ENCODE peak calls at places on chromosomes 12 and 14, in five cellular contexts. C is HCT116; J is CD4-positive, alpha-beta T cell; E is A549; V is OCI-LY7. X is an unnamed sample.

GRCh38 chr14:83007641-83008237 is 1474.1 kb upstream of the SEL1L start:
- DNase-seq in C (no peak), J (no peak), E (no peak), V (no peak), X (no peak)

GRCh38 chr12:124230789-124231188 is 64.1 kb upstream of the RFLNA start:
- DNase-seq in C (no peak), J (no peak), E (no peak), V (no peak), X (no peak)

GRCh38 chr14:94097091-94097490 is 13.4 kb upstream of the IFI27 start:
- DNase-seq in C (no peak), J (no peak), E (no peak), V (no peak), X (no peak)

GRCh38 chr12:49442915-49443314 is 75.7 kb downstream of the SPATS2 start:
- DNase-seq in C (no peak), J (no peak), E (no peak), V (no peak), X (no peak)

GRCh38 chr12:31494455-31494854 is 96.5 kb downstream of the DENND5B start:
- DNase-seq in C (no peak), J (no peak), E (no peak), V (no peak), X (no peak)

GRCh38 chr12:5333096-5333495 is 98.8 kb upstream of the NTF3 start:
- DNase-seq in C (no peak), J (no peak), E (no peak), V (no peak), X (no peak)

GRCh38 chr12:6540181-6540877 is 6.0 kb downstream of the GAPDH start:
- DNase-seq in C (peak), J (peak), E (peak), V (peak), X (peak)

GRCh38 chr12:6330192-6330591 is 11.7 kb downstream of the TNFRSF1A start:
- DNase-seq in C (no peak), J (no peak), E (no peak), V (peak), X (no peak)

GRCh38 chr12:8905546-8905945 is 8.8 kb upstream of the PHC1 start:
- DNase-seq in C (no peak), J (no peak), E (no peak), V (no peak), X (no peak)

GRCh38 chr14:59836116-59836515 is 34.5 kb downstream of the RTN1 start:
- DNase-seq in C (no peak), J (no peak), E (no peak), V (no peak), X (no peak)

GRCh38 chr12:66279127-66279712 is 23.1 kb upstream of the HELB start:
- DNase-seq in C (peak), J (peak), E (peak), V (no peak), X (peak)

GRCh38 chr14:26204954-26205479 is 392.8 kb downstream of the NOVA1 start:
- DNase-seq in C (no peak), J (no peak), E (no peak), V (no peak), X (no peak)

GRCh38 chr14:104435147-104436046 is 144.2 kb upstream of the C14orf180 start:
- DNase-seq in C (no peak), J (no peak), E (no peak), V (no peak), X (no peak)

GRCh38 chr12:113114447-113115178 is 20.9 kb downstream of the RASAL1 start:
- DNase-seq in C (no peak), J (no peak), E (no peak), V (no peak), X (no peak)

GRCh38 chr12:132514838-132515237 is 24.9 kb downstream of the FBRSL1 start:
- DNase-seq in C (no peak), J (no peak), E (no peak), V (no peak), X (no peak)

GRCh38 chr14:67187210-67187609 is 2.0 kb upstream of the GARIN2 start:
- DNase-seq in C (peak), J (no peak), E (peak), V (no peak), X (peak)

GRCh38 chr12:5088586-5089264 is 45.0 kb downstream of the KCNA5 start:
- DNase-seq in C (no peak), J (no peak), E (peak), V (no peak), X (no peak)

GRCh38 chr12:114662512-114663177 is 21.3 kb downstream of the TBX3 start:
- DNase-seq in C (peak), J (peak), E (peak), V (peak), X (peak)

GRCh38 chr12:40034156-40034555 is 71.7 kb downstream of the SLC2A13 start:
- DNase-seq in C (no peak), J (no peak), E (no peak), V (no peak), X (no peak)

GRCh38 chr12:51048601-51049369 is 658 bp downstream of the LETMD1 start:
- DNase-seq in C (no peak), J (no peak), E (no peak), V (peak), X (no peak)

GRCh38 chr12:59185291-59185690 is 265.0 kb upstream of the LRIG3 start:
- DNase-seq in C (no peak), J (no peak), E (no peak), V (no peak), X (no peak)

GRCh38 chr14:43949410-43949809 is 557.7 kb downstream of the FSCB start:
- DNase-seq in C (no peak), J (no peak), E (no peak), V (no peak), X (no peak)

GRCh38 chr14:100769035-100769939 is 42.6 kb downstream of the DLK1 start:
- DNase-seq in C (no peak), J (no peak), E (no peak), V (no peak), X (no peak)

GRCh38 chr12:124636138-124636968 is 68.9 kb upstream of the NCOR2 start:
- DNase-seq in C (peak), J (peak), E (peak), V (no peak), X (peak)

GRCh38 chr12:89117448-89118034 is 234.8 kb downstream of the DUSP6 start:
- DNase-seq in C (peak), J (no peak), E (no peak), V (no peak), X (peak)

GRCh38 chr12:62767506-62767905 is 167.4 kb downstream of the PPM1H start:
- DNase-seq in C (no peak), J (no peak), E (peak), V (no peak), X (peak)

GRCh38 chr12:16100206-16100605 is 177.3 kb downstream of the SLC15A5 start:
- DNase-seq in C (no peak), J (no peak), E (no peak), V (no peak), X (no peak)

GRCh38 chr14:99735189-99736135 is 51.4 kb downstream of the CYP46A1 start:
- DNase-seq in C (no peak), J (no peak), E (no peak), V (no peak), X (no peak)

GRCh38 chr14:99740411-99740810 is 52.8 kb upstream of the EML1 start:
- DNase-seq in C (no peak), J (no peak), E (no peak), V (no peak), X (no peak)

GRCh38 chr14:99736600-99737371 is 52.7 kb downstream of the CYP46A1 start:
- DNase-seq in C (no peak), J (no peak), E (no peak), V (no peak), X (no peak)

GRCh38 chr14:99737451-99737951 is 53.4 kb downstream of the CYP46A1 start:
- DNase-seq in C (no peak), J (no peak), E (peak), V (no peak), X (peak)

DNA sequence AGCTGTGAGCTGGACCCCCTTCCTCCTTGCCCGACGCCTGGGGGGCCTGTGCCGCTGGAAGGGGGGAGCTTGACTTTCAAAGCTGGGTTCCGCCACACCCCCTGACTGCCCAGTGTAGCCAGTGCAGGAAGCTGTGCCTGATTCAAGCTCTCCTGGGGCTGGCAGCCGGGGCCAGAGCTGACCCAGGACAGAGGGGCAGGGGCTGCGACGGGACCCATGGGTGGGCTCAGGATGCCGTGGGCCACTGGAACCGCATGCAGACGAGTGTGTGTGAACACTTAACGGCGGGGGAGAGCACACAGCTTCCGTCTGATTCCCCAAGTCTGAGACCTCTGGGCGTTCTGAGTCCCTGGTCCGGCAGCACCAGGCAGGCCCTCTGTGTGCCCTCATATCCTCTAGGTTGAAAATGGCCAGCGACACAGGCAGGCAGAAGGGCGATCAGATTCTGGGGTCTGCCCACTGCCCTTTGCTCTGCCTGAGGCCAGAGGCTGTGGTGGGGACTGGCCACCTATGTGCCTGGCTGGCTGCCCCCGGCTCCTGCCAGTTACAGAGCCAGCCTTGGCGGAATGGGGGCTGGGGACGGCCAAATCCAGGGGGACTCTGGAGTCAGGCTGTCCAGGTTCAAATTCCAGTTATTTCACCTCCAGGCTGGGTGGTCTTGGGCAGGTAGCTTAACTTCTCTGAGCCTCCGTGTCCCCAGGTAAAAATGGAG is 54.0 kb downstream of the CYP46A1 start:
- DNase-seq in C (no peak), J (no peak), E (no peak), V (no peak), X (no peak)
- TF ChIP-seq CTCF in C (no peak), J (no peak), E (no peak), V (no peak), X (no peak)

GRCh38 chr12:106093246-106093645 is 45.5 kb downstream of the NUAK1 start:
- DNase-seq in C (no peak), J (no peak), E (no peak), V (no peak), X (no peak)
- H3K27ac ChIP-seq in C (no peak), J (no peak), E (peak), V (no peak), X (no peak)

GRCh38 chr12:24499151-24500146 is 449.5 kb downstream of the BCAT1 start:
- DNase-seq in C (no peak), J (no peak), E (no peak), V (no peak), X (peak)

GRCh38 chr12:24491968-24492367 is 456.9 kb downstream of the BCAT1 start:
- DNase-seq in C (no peak), J (no peak), E (no peak), V (no peak), X (no peak)

GRCh38 chr12:24500466-24501232 is 448.3 kb downstream of the BCAT1 start:
- DNase-seq in C (no peak), J (no peak), E (no peak), V (no peak), X (peak)

GRCh38 chr12:24494401-24494800 is 454.5 kb downstream of the BCAT1 start:
- DNase-seq in C (no peak), J (no peak), E (no peak), V (no peak), X (no peak)

DNA sequence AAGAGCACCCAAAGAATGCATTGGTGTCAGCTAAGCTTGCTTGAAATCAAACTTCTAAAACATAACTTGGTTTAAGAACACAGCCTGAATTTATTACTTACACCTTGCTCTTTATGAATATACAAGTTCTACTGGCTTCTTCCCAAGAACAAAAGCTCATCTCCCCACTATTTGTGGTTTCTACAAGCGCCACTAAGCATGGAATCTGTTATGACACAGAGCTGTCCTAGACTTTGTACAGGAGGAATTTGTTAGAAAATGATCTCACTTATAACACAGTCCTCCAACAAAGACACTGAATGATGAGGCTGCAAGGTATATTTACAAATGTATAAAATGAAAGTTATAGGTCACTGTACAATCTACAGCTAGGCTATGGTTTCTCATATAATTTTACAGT is 452.1 kb downstream of the BCAT1 start:
- DNase-seq in C (no peak), J (no peak), E (no peak), V (no peak), X (no peak)
- TF ChIP-seq CTCF in C (no peak), J (no peak), E (no peak), V (no peak), X (no peak)

GRCh38 chr14:77508249-77508648 is 9.6 kb upstream of the ISM2 start:
- DNase-seq in C (no peak), J (no peak), E (peak), V (no peak), X (peak)
- H3K27ac ChIP-seq in C (no peak), J (no peak), E (peak), V (no peak), X (no peak)

GRCh38 chr12:53046655-53047220 is 3.1 kb upstream of the TNS2 start:
- DNase-seq in C (no peak), J (peak), E (peak), V (peak), X (peak)
- TF ChIP-seq CTCF in C (no peak), J (no peak), E (no peak), V (no peak), X (no peak)

X was measured in RWPE1.